ENCODE peak calls at places on chromosomes 11 and 22, in four cellular contexts. One of them, this sample, is unnamed.

GRCh38 chr11:56782167-56782847 is 33.8 kb upstream of the OR9G4 start:
- DNase-seq in GM23338: no peak
- DNase-seq in HCT116: no peak
- DNase-seq in neural progenitor cell: no peak
- DNase-seq in this sample: no peak

GRCh38 chr11:35165416-35166368 is 26.7 kb downstream of the CD44 start:
- DNase-seq in GM23338: no peak
- DNase-seq in HCT116: no peak
- DNase-seq in neural progenitor cell: peak; percentile 45
- DNase-seq in this sample: peak; percentile 88

GRCh38 chr22:30079952-30080533 is at the start of gene HORMAD2:
- DNase-seq in HCT116: no peak
- DNase-seq in neural progenitor cell: peak; percentile 96
- DNase-seq in GM23338: peak; percentile 100
- DNase-seq in this sample: peak; percentile 50

GRCh38 chr11:95058622-95059021 is 8.1 kb upstream of the SRSF8 start:
- DNase-seq in GM23338: no peak
- DNase-seq in HCT116: no peak
- DNase-seq in neural progenitor cell: no peak
- DNase-seq in this sample: peak; percentile 35

GRCh38 chr11:31881825-31882224 is 70.7 kb upstream of the PAX6 start:
- DNase-seq in HCT116: no peak
- DNase-seq in GM23338: no peak
- DNase-seq in neural progenitor cell: no peak
- DNase-seq in this sample: no peak

GRCh38 chr11:69463181-69463891 is 18.1 kb upstream of the LINC01488 start:
- DNase-seq in neural progenitor cell: peak; percentile 83
- DNase-seq in HCT116: no peak
- DNase-seq in GM23338: peak; percentile 65
- DNase-seq in this sample: peak; percentile 92

GRCh38 chr11:108967571-108967970 is 302.7 kb downstream of the DDX10 start:
- DNase-seq in neural progenitor cell: no peak
- DNase-seq in GM23338: no peak
- DNase-seq in HCT116: no peak
- DNase-seq in this sample: peak; percentile 71

GRCh38 chr11:16154715-16155396 is 201.5 kb downstream of the SOX6 start:
- DNase-seq in neural progenitor cell: no peak
- DNase-seq in GM23338: no peak
- DNase-seq in HCT116: no peak
- DNase-seq in this sample: no peak

GRCh38 chr11:78066471-78066870 is 2.8 kb downstream of the THRSP start:
- DNase-seq in GM23338: no peak
- DNase-seq in neural progenitor cell: no peak
- DNase-seq in HCT116: no peak
- DNase-seq in this sample: no peak

GRCh38 chr22:41021039-41021654 is 70.0 kb downstream of the RBX1 start:
- DNase-seq in HCT116: no peak
- DNase-seq in GM23338: peak; percentile 49
- DNase-seq in neural progenitor cell: peak; percentile 10
- DNase-seq in this sample: peak; percentile 32

GRCh38 chr22:30206964-30207363 is 39.6 kb downstream of the LIF start:
- DNase-seq in GM23338: peak; percentile 81
- DNase-seq in HCT116: peak; percentile 78
- DNase-seq in neural progenitor cell: peak; percentile 76
- DNase-seq in this sample: peak; percentile 99

GRCh38 chr11:40187092-40187403 is 1272.4 kb downstream of the LRRC4C start:
- DNase-seq in GM23338: no peak
- DNase-seq in neural progenitor cell: no peak
- DNase-seq in HCT116: no peak
- DNase-seq in this sample: no peak

GRCh38 chr11:35017528-35018342 is 101.3 kb downstream of the PDHX start:
- DNase-seq in neural progenitor cell: no peak
- DNase-seq in GM23338: peak; percentile 62
- DNase-seq in HCT116: no peak
- DNase-seq in this sample: no peak

GRCh38 chr11:132911186-132911585 is 621.1 kb downstream of the OPCML start:
- DNase-seq in GM23338: no peak
- DNase-seq in neural progenitor cell: no peak
- DNase-seq in HCT116: no peak
- DNase-seq in this sample: peak; percentile 52

GRCh38 chr22:23245045-23245798 is 64.9 kb downstream of the BCR start:
- DNase-seq in GM23338: no peak
- DNase-seq in HCT116: no peak
- DNase-seq in neural progenitor cell: no peak
- DNase-seq in this sample: peak; percentile 67

GRCh38 chr11:77096591-77097019 is 6.0 kb upstream of the OMP start:
- DNase-seq in HCT116: no peak
- DNase-seq in GM23338: no peak
- DNase-seq in neural progenitor cell: no peak
- DNase-seq in this sample: no peak

GRCh38 chr11:1926156-1927031 is 6.9 kb downstream of the TNNT3 start:
- DNase-seq in GM23338: no peak
- DNase-seq in neural progenitor cell: peak; percentile 2
- DNase-seq in HCT116: no peak
- DNase-seq in this sample: no peak

GRCh38 chr11:96338910-96339703 is 3.9 kb downstream of the MAML2 start:
- DNase-seq in neural progenitor cell: no peak
- DNase-seq in HCT116: no peak
- DNase-seq in GM23338: peak; percentile 36
- DNase-seq in this sample: peak; percentile 91

GRCh38 chr22:35591696-35592417 is 25.3 kb downstream of the MB start:
- DNase-seq in HCT116: no peak
- DNase-seq in neural progenitor cell: no peak
- DNase-seq in GM23338: no peak
- DNase-seq in this sample: no peak

GRCh38 chr11:61198391-61198790 is 4.9 kb upstream of the PGA3 start:
- DNase-seq in neural progenitor cell: no peak
- DNase-seq in HCT116: no peak
- DNase-seq in GM23338: no peak
- DNase-seq in this sample: no peak

GRCh38 chr11:19187101-19187500 is 14.7 kb downstream of the CSRP3 start:
- DNase-seq in GM23338: no peak
- DNase-seq in neural progenitor cell: no peak
- DNase-seq in HCT116: no peak
- DNase-seq in this sample: peak; percentile 33

GRCh38 chr22:26894766-26895485 is 237.5 kb downstream of the MIAT start:
- DNase-seq in GM23338: no peak
- DNase-seq in HCT116: peak; percentile 4
- DNase-seq in neural progenitor cell: no peak
- DNase-seq in this sample: peak; percentile 95

GRCh38 chr11:83611616-83612015 is 325.4 kb upstream of the CCDC90B start:
- DNase-seq in HCT116: no peak
- DNase-seq in neural progenitor cell: no peak
- DNase-seq in GM23338: no peak
- DNase-seq in this sample: no peak

GRCh38 chr11:69698362-69698761 is 5.5 kb downstream of the FGF19 start:
- DNase-seq in GM23338: no peak
- DNase-seq in HCT116: no peak
- DNase-seq in neural progenitor cell: no peak
- DNase-seq in this sample: no peak

GRCh38 chr22:18119409-18120110 is 9.0 kb downstream of the TUBA8 start:
- DNase-seq in GM23338: no peak
- DNase-seq in neural progenitor cell: no peak
- DNase-seq in HCT116: no peak
- DNase-seq in this sample: no peak

GRCh38 chr11:83157755-83158473 is 983 bp downstream of the PCF11 start:
- DNase-seq in GM23338: peak; percentile 62
- DNase-seq in neural progenitor cell: peak; percentile 62
- DNase-seq in HCT116: no peak
- DNase-seq in this sample: peak; percentile 82

GRCh38 chr22:46087816-46088277 is 62.5 kb upstream of the PPARA start:
- DNase-seq in HCT116: no peak
- DNase-seq in neural progenitor cell: peak; percentile 71
- DNase-seq in GM23338: no peak
- DNase-seq in this sample: peak; percentile 96

GRCh38 chr22:37549704-37550059 is 10.6 kb upstream of the CDC42EP1 start:
- DNase-seq in neural progenitor cell: peak; percentile 40
- DNase-seq in GM23338: no peak
- DNase-seq in HCT116: no peak
- DNase-seq in this sample: peak; percentile 89

GRCh38 chr22:47046411-47047065 is 284.1 kb downstream of the TBC1D22A start:
- DNase-seq in neural progenitor cell: no peak
- DNase-seq in GM23338: no peak
- DNase-seq in HCT116: no peak
- DNase-seq in this sample: no peak

GRCh38 chr11:3155216-3155615 is 9.9 kb downstream of the OSBPL5 start:
- DNase-seq in GM23338: no peak
- DNase-seq in HCT116: no peak
- DNase-seq in neural progenitor cell: no peak
- DNase-seq in this sample: no peak
- H3K27ac ChIP-seq in GM23338: no peak overlapping the region
- H3K27ac ChIP-seq in HCT116: no peak overlapping the region
- H3K27ac ChIP-seq in neural progenitor cell: no peak overlapping the region
- H3K27ac ChIP-seq in this sample: peak overlapping the region; percentile 74

DNA sequence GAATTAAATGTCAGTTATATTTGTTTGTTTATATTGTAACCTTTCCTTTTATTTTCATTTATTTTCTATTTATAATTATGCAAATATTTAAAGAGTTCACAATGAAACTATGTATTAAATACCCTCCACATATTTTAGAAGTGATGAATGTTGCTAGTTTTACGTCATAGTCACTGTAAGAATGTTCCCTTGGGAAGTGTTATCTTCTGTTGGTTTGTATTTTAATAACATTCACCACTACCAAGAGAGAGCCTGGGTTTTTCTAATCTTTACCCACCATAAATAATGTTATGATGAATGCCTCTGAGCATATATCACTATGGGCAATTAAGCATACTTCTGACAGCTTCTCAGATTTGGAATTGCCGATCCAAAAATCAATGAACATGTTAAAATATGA is 80.7 kb downstream of the GGT1 start:
- DNase-seq in HCT116: no peak
- DNase-seq in neural progenitor cell: no peak
- DNase-seq in GM23338: no peak
- DNase-seq in this sample: peak; percentile 63
- TF ChIP-seq EZH2phosphoT487 in HCT116: no peak
- TF ChIP-seq EZH2phosphoT487 in neural progenitor cell: no peak
- TF ChIP-seq EZH2phosphoT487 in GM23338: no peak
- TF ChIP-seq EZH2phosphoT487 in this sample: no peak

GRCh38 chr11:45354976-45355705 is 69.0 kb upstream of the SYT13 start:
- DNase-seq in GM23338: peak; percentile 93
- DNase-seq in HCT116: no peak
- DNase-seq in neural progenitor cell: peak; percentile 94
- DNase-seq in this sample: peak; percentile 39

GRCh38 chr11:45361551-45361950 is 75.4 kb upstream of the SYT13 start:
- DNase-seq in neural progenitor cell: no peak
- DNase-seq in HCT116: no peak
- DNase-seq in GM23338: no peak
- DNase-seq in this sample: no peak

DNA sequence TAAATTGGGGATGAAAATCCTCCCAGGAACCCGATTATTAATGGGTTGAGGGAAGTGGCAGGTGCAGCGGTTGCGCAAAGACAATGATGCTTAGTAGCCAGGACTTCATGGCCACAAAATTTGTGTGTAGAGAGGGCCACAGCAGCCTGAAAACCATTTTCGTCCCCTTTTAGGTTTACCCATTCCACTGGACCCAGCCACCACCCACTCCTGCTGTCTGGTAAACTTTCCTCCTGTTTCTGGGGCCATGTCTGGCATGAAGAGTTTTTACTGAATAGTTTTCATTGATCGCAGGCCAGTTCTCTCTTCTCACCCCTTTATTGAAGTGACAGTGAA is 69.5 kb upstream of the SYT13 start:
- DNase-seq in neural progenitor cell: no peak
- DNase-seq in GM23338: no peak
- DNase-seq in HCT116: no peak
- DNase-seq in this sample: no peak
- H3K4me3 ChIP-seq in neural progenitor cell: peak overlapping the region; percentile 86
- H3K4me3 ChIP-seq in GM23338: peak overlapping the region; percentile 71
- H3K4me3 ChIP-seq in HCT116: no peak overlapping the region
- H3K4me3 ChIP-seq in this sample: peak overlapping the region; percentile 4

DNA sequence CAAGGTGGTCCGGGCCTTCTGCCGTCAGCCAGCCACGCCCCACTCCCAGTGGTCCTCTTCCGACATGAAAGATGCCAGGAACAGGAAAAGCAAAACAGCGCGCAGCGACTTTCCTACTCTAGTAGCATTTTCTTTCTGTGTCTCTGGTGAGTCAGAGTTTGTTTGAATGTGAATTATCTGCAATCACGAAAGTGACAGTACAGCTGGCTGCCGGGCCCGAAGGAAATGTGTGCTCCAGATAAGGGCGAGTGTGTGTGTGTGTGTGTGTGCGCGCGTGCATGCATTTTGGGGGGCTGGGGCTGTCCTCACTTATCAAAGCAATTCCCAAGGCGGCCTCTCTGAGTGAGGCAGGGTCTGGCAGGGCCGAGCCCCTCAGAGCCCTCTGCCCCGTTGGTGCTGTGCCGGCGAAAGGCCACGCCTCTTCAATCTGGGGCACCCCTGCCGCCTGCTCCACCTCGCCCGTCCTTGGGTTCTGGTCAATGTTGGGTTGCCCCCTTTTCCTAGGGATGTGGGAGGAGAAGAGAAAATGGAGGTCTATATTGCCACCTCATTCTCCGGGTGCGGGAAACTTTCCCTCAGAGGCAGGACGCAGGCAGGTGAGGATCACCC is 288.4 kb downstream of the KIRREL3 start:
- DNase-seq in HCT116: no peak
- DNase-seq in neural progenitor cell: no peak
- DNase-seq in GM23338: no peak
- DNase-seq in this sample: no peak
- H3K27ac ChIP-seq in HCT116: no peak overlapping the region
- H3K27ac ChIP-seq in neural progenitor cell: no peak overlapping the region
- H3K27ac ChIP-seq in GM23338: no peak overlapping the region
- H3K27ac ChIP-seq in this sample: no peak overlapping the region

DNA sequence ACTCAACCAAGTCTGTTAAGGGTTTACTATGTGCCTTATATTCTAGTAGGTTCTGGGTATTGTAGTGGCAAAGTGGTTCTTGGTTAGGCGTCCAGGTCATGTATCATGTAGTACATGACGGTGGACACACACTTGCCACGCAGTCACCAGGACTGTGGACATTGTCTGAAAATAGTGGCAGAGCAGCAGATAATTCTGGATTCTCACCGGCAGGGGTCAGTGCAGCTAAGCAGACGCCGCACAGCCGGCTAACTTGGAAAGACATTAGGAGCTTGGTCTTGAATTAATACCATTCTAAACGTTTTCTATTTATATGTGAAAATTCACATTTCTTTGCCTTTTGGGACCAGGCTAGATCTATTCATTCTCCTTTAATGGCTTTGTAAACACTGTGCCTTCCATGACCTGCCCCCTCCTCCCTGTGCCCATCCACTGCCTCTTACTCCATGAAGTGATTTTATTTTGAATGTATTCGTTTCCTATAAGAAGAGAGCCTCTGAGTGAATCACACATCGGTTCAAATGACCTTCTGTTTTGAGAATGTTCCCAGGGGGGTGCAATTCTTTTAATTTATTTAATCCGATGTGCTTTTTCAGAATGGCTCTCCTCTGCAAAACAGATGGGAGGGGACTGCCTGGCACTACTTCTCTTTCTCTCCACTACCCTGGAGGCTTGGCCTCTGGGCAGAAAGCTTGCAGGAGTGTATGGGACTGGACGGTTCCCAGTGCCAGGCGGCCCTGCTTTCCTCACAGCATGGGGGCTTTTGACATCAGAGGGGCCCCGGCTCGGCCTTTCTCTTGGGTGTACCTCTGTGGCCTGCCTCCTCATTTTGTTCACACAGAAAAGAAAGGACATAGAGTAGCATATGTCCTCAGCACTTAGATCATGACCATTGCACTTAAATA is 378.0 kb downstream of the NTM start:
- DNase-seq in GM23338: peak; percentile 84
- DNase-seq in neural progenitor cell: peak; percentile 81
- DNase-seq in HCT116: no peak
- DNase-seq in this sample: peak; percentile 90
- TF ChIP-seq EZH2phosphoT487 in GM23338: no peak
- TF ChIP-seq EZH2phosphoT487 in neural progenitor cell: no peak
- TF ChIP-seq EZH2phosphoT487 in HCT116: no peak
- TF ChIP-seq EZH2phosphoT487 in this sample: no peak

This sample was measured in GM23248.